ENCODE peak calls at places on chromosome 11, in ten cellular contexts. One of them, this sample, is unnamed.

GRCh38 chr11:126573325-126574076 is 218.0 kb downstream of the ST3GAL4 start:
- DNase-seq in fibroblast of pulmonary artery: no peak
- DNase-seq in MM.1S: peak; percentile 2
- DNase-seq in thoracic aorta: no peak
- DNase-seq in heart right ventricle: no peak
- DNase-seq in HFF-Myc: no peak
- DNase-seq in GM12864: no peak
- DNase-seq in A549: no peak
- DNase-seq in cardiac muscle cell: no peak
- DNase-seq in pancreas: no peak
- DNase-seq in this sample: no peak

GRCh38 chr11:6387811-6388599 is 2.3 kb upstream of the SMPD1 start:
- DNase-seq in fibroblast of pulmonary artery: peak; percentile 41
- DNase-seq in MM.1S: no peak
- DNase-seq in thoracic aorta: no peak
- DNase-seq in heart right ventricle: no peak
- DNase-seq in HFF-Myc: no peak
- DNase-seq in GM12864: no peak
- DNase-seq in A549: no peak
- DNase-seq in cardiac muscle cell: peak; percentile 36
- DNase-seq in pancreas: no peak
- DNase-seq in this sample: no peak

GRCh38 chr11:66457826-66458225 is 8.9 kb upstream of the PELI3 start:
- DNase-seq in fibroblast of pulmonary artery: no peak
- DNase-seq in MM.1S: no peak
- DNase-seq in thoracic aorta: no peak
- DNase-seq in heart right ventricle: no peak
- DNase-seq in HFF-Myc: no peak
- DNase-seq in GM12864: no peak
- DNase-seq in A549: no peak
- DNase-seq in cardiac muscle cell: no peak
- DNase-seq in pancreas: no peak
- DNase-seq in this sample: no peak

GRCh38 chr11:84947970-84948600 is 679.1 kb downstream of the DLG2 start:
- DNase-seq in fibroblast of pulmonary artery: peak; percentile 2
- DNase-seq in MM.1S: no peak
- DNase-seq in thoracic aorta: no peak
- DNase-seq in heart right ventricle: no peak
- DNase-seq in HFF-Myc: no peak
- DNase-seq in GM12864: no peak
- DNase-seq in A549: no peak
- DNase-seq in cardiac muscle cell: no peak
- DNase-seq in pancreas: no peak
- DNase-seq in this sample: no peak

GRCh38 chr11:34749666-34750659 is 129.1 kb downstream of the EHF start:
- DNase-seq in fibroblast of pulmonary artery: peak; percentile 97
- DNase-seq in MM.1S: no peak
- DNase-seq in thoracic aorta: no peak
- DNase-seq in heart right ventricle: peak; percentile 69
- DNase-seq in HFF-Myc: peak; percentile 20
- DNase-seq in GM12864: no peak
- DNase-seq in A549: no peak
- DNase-seq in cardiac muscle cell: peak; percentile 98
- DNase-seq in pancreas: no peak
- DNase-seq in this sample: no peak

GRCh38 chr11:80309301-80309700 is 868.5 kb upstream of the TENM4 start:
- DNase-seq in fibroblast of pulmonary artery: no peak
- DNase-seq in MM.1S: no peak
- DNase-seq in thoracic aorta: no peak
- DNase-seq in heart right ventricle: no peak
- DNase-seq in HFF-Myc: no peak
- DNase-seq in GM12864: no peak
- DNase-seq in A549: no peak
- DNase-seq in cardiac muscle cell: no peak
- DNase-seq in pancreas: no peak
- DNase-seq in this sample: no peak

GRCh38 chr11:74989269-74989655 is 529 bp downstream of the NEU3 start:
- DNase-seq in fibroblast of pulmonary artery: peak; percentile 22
- DNase-seq in MM.1S: peak; percentile 35
- DNase-seq in thoracic aorta: no peak
- DNase-seq in heart right ventricle: no peak
- DNase-seq in HFF-Myc: no peak
- DNase-seq in GM12864: no peak
- DNase-seq in A549: peak; percentile 10
- DNase-seq in cardiac muscle cell: no peak
- DNase-seq in pancreas: no peak
- DNase-seq in this sample: no peak

GRCh38 chr11:69127884-69128283 is 27.9 kb upstream of the SMIM38 start:
- DNase-seq in fibroblast of pulmonary artery: no peak
- DNase-seq in MM.1S: no peak
- DNase-seq in thoracic aorta: no peak
- DNase-seq in heart right ventricle: no peak
- DNase-seq in HFF-Myc: no peak
- DNase-seq in GM12864: no peak
- DNase-seq in A549: no peak
- DNase-seq in cardiac muscle cell: no peak
- DNase-seq in pancreas: no peak
- DNase-seq in this sample: no peak

GRCh38 chr11:130677486-130678153 is 229.2 kb downstream of the ADAMTS15 start:
- DNase-seq in fibroblast of pulmonary artery: peak; percentile 93
- DNase-seq in MM.1S: no peak
- DNase-seq in thoracic aorta: no peak
- DNase-seq in heart right ventricle: no peak
- DNase-seq in HFF-Myc: peak; percentile 46
- DNase-seq in GM12864: no peak
- DNase-seq in A549: no peak
- DNase-seq in cardiac muscle cell: peak; percentile 96
- DNase-seq in pancreas: no peak
- DNase-seq in this sample: no peak

GRCh38 chr11:126186708-126187481 is 24.6 kb downstream of the RPUSD4 start:
- DNase-seq in fibroblast of pulmonary artery: no peak
- DNase-seq in MM.1S: no peak
- DNase-seq in thoracic aorta: no peak
- DNase-seq in heart right ventricle: no peak
- DNase-seq in HFF-Myc: no peak
- DNase-seq in GM12864: no peak
- DNase-seq in A549: no peak
- DNase-seq in cardiac muscle cell: no peak
- DNase-seq in pancreas: peak; percentile 53
- DNase-seq in this sample: no peak

GRCh38 chr11:5910521-5910920 is 17.5 kb downstream of the OR52E5 start:
- DNase-seq in fibroblast of pulmonary artery: no peak
- DNase-seq in MM.1S: no peak
- DNase-seq in thoracic aorta: no peak
- DNase-seq in heart right ventricle: no peak
- DNase-seq in HFF-Myc: no peak
- DNase-seq in GM12864: no peak
- DNase-seq in A549: no peak
- DNase-seq in cardiac muscle cell: no peak
- DNase-seq in pancreas: no peak
- DNase-seq in this sample: no peak

DNA sequence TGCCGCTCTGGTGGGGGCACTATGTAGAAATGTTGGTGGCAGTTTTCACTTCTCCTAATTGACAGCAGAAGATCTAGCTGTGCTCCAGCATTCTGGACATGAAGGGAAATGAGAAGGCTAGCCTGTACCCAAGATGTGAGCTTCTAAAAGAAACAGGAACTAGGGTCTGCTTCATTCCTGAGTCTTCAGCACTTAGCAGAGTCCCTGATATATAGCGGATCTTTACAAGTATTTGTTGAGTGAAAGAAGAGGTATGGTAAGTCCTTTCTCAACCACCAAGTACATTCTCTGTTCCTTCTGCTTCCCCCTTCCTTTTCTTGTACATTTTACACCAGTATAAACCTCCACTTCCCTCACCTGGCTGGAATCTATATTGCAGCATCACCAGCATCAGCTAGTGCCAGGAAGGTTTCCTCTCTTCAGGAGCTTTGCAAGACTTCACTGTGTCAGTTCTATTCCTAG is 408.3 kb upstream of the CADM1 start:
- DNase-seq in fibroblast of pulmonary artery: no peak
- DNase-seq in MM.1S: peak; percentile 55
- DNase-seq in thoracic aorta: no peak
- DNase-seq in heart right ventricle: no peak
- DNase-seq in HFF-Myc: no peak
- DNase-seq in GM12864: no peak
- DNase-seq in A549: no peak
- DNase-seq in cardiac muscle cell: no peak
- DNase-seq in pancreas: no peak
- DNase-seq in this sample: peak; percentile 58
- TF ChIP-seq CTCF in fibroblast of pulmonary artery: no peak
- TF ChIP-seq CTCF in MM.1S: peak; percentile 56
- TF ChIP-seq CTCF in thoracic aorta: no peak
- TF ChIP-seq CTCF in heart right ventricle: no peak
- TF ChIP-seq CTCF in HFF-Myc: no peak
- TF ChIP-seq CTCF in GM12864: peak; percentile 64
- TF ChIP-seq CTCF in A549: no peak
- TF ChIP-seq CTCF in cardiac muscle cell: no peak
- TF ChIP-seq CTCF in pancreas: no peak
- TF ChIP-seq CTCF in this sample: peak; percentile 52

GRCh38 chr11:1310315-1310687 is 869 bp upstream of the TOLLIP start:
- DNase-seq in fibroblast of pulmonary artery: no peak
- DNase-seq in MM.1S: peak; percentile 38
- DNase-seq in thoracic aorta: no peak
- DNase-seq in heart right ventricle: no peak
- DNase-seq in HFF-Myc: no peak
- DNase-seq in GM12864: no peak
- DNase-seq in A549: no peak
- DNase-seq in cardiac muscle cell: no peak
- DNase-seq in pancreas: no peak
- DNase-seq in this sample: no peak

GRCh38 chr11:1308745-1309497 is 511 bp downstream of the TOLLIP start:
- DNase-seq in fibroblast of pulmonary artery: no peak
- DNase-seq in MM.1S: no peak
- DNase-seq in thoracic aorta: no peak
- DNase-seq in heart right ventricle: no peak
- DNase-seq in HFF-Myc: no peak
- DNase-seq in GM12864: no peak
- DNase-seq in A549: peak; percentile 49
- DNase-seq in cardiac muscle cell: no peak
- DNase-seq in pancreas: peak; percentile 85
- DNase-seq in this sample: peak; percentile 31

GRCh38 chr11:1307998-1308744 is 1.3 kb downstream of the TOLLIP start:
- DNase-seq in fibroblast of pulmonary artery: no peak
- DNase-seq in MM.1S: no peak
- DNase-seq in thoracic aorta: no peak
- DNase-seq in heart right ventricle: peak; percentile 11
- DNase-seq in HFF-Myc: no peak
- DNase-seq in GM12864: no peak
- DNase-seq in A549: no peak
- DNase-seq in cardiac muscle cell: peak; percentile 16
- DNase-seq in pancreas: peak; percentile 85
- DNase-seq in this sample: no peak

GRCh38 chr11:1309498-1310314 is at the start of gene TOLLIP:
- DNase-seq in fibroblast of pulmonary artery: peak; percentile 92
- DNase-seq in MM.1S: peak; percentile 96
- DNase-seq in thoracic aorta: peak; percentile 72
- DNase-seq in heart right ventricle: peak; percentile 98
- DNase-seq in HFF-Myc: peak; percentile 56
- DNase-seq in GM12864: peak; percentile 61
- DNase-seq in A549: peak; percentile 99
- DNase-seq in cardiac muscle cell: peak; percentile 94
- DNase-seq in pancreas: peak; percentile 99
- DNase-seq in this sample: peak; percentile 94

DNA sequence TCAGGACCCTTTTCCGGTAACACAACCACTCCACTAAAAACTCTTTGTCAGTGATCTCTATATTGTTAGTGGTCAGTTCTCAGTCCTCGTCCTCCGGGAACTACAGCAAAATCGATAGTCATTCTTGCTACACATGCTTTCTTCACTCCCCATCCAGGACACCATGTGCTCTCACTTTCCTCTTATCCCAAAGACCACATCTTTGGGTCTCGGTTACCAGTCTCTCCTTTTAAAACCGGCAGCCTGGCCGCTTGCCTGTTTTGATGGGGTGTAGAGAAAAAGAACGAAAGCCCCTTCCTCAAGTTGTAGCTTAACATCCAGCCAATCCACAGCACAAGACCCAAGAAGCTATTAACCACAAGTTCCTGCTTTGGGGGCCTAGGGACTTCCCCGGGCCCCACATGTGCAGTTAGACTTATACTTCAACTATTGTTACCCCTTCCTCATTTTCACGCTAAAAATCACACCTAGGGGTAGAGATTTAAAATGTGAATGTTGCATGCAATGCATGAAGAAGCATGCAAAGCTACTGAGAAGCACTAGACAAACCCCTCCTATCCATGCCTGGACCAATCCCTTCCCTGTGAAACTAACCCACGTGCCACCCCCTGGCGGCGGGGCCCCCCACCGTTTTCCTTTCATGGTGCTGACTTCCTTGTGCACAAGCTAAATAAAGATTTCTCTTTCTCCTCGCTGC is 1.5 kb upstream of the TOLLIP start:
- DNase-seq in fibroblast of pulmonary artery: no peak
- DNase-seq in MM.1S: no peak
- DNase-seq in thoracic aorta: no peak
- DNase-seq in heart right ventricle: peak; percentile 22
- DNase-seq in HFF-Myc: no peak
- DNase-seq in GM12864: no peak
- DNase-seq in A549: no peak
- DNase-seq in cardiac muscle cell: no peak
- DNase-seq in pancreas: no peak
- DNase-seq in this sample: peak; percentile 66
- H3K4me3 ChIP-seq in fibroblast of pulmonary artery: no peak overlapping the region
- H3K4me3 ChIP-seq in MM.1S: peak overlapping the region; percentile 92
- H3K4me3 ChIP-seq in thoracic aorta: peak overlapping the region; percentile 89
- H3K4me3 ChIP-seq in heart right ventricle: no peak overlapping the region
- H3K4me3 ChIP-seq in HFF-Myc: peak overlapping the region; percentile 63
- H3K4me3 ChIP-seq in GM12864: peak overlapping the region; percentile 72
- H3K4me3 ChIP-seq in A549: no peak overlapping the region
- H3K4me3 ChIP-seq in cardiac muscle cell: no peak overlapping the region
- H3K4me3 ChIP-seq in pancreas: peak overlapping the region; percentile 95
- H3K4me3 ChIP-seq in this sample: peak overlapping the region; percentile 69

DNA sequence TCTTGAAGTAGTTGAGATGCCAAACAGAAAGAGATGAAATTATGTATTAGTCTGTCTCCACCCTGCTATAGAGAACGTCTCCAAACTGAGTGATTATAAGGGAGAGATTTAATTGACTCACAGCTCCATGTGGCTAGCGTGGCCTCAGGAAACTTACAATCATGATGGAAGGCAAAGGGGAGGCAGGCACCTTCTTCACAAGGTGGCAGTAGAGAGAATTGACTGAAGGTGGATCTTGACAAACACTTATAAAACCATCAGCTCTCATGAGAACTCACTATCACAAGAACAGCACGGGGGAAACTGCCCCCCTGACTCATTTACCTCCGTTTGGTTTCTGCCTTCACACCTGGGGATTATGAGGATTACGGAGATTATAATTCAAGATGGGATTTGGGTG is 794.0 kb downstream of the CNTN5 start:
- DNase-seq in fibroblast of pulmonary artery: no peak
- DNase-seq in MM.1S: no peak
- DNase-seq in thoracic aorta: no peak
- DNase-seq in heart right ventricle: no peak
- DNase-seq in HFF-Myc: no peak
- DNase-seq in GM12864: no peak
- DNase-seq in A549: no peak
- DNase-seq in cardiac muscle cell: no peak
- DNase-seq in pancreas: no peak
- DNase-seq in this sample: no peak
- TF ChIP-seq CTCF in fibroblast of pulmonary artery: no peak
- TF ChIP-seq CTCF in MM.1S: peak; percentile 3
- TF ChIP-seq CTCF in thoracic aorta: no peak
- TF ChIP-seq CTCF in heart right ventricle: no peak
- TF ChIP-seq CTCF in HFF-Myc: no peak
- TF ChIP-seq CTCF in GM12864: peak; percentile 22
- TF ChIP-seq CTCF in A549: no peak
- TF ChIP-seq CTCF in cardiac muscle cell: no peak
- TF ChIP-seq CTCF in pancreas: no peak
- TF ChIP-seq CTCF in this sample: no peak

GRCh38 chr11:112627588-112628045 is 333.6 kb upstream of the NCAM1 start:
- DNase-seq in fibroblast of pulmonary artery: no peak
- DNase-seq in MM.1S: peak; percentile 36
- DNase-seq in thoracic aorta: no peak
- DNase-seq in heart right ventricle: no peak
- DNase-seq in HFF-Myc: no peak
- DNase-seq in GM12864: peak; percentile 43
- DNase-seq in A549: no peak
- DNase-seq in cardiac muscle cell: no peak
- DNase-seq in pancreas: no peak
- DNase-seq in this sample: peak; percentile 83
- H3K4me3 ChIP-seq in fibroblast of pulmonary artery: no peak overlapping the region
- H3K4me3 ChIP-seq in MM.1S: no peak overlapping the region
- H3K4me3 ChIP-seq in thoracic aorta: no peak overlapping the region
- H3K4me3 ChIP-seq in heart right ventricle: no peak overlapping the region
- H3K4me3 ChIP-seq in HFF-Myc: no peak overlapping the region
- H3K4me3 ChIP-seq in GM12864: no peak overlapping the region
- H3K4me3 ChIP-seq in A549: no peak overlapping the region
- H3K4me3 ChIP-seq in cardiac muscle cell: no peak overlapping the region
- H3K4me3 ChIP-seq in pancreas: no peak overlapping the region
- H3K4me3 ChIP-seq in this sample: peak overlapping the region; percentile 14